ENCODE peak calls at places on chromosome 5, in eight cellular contexts. O is HCT116; F is CD4-positive, alpha-beta T cell; L is SJSA1; D is CD8-positive, alpha-beta memory T cell; R is aorta; T is transverse colon; V is ovary. Y is an unnamed sample.

GRCh38 chr5:170254056-170254455 is 21.3 kb downstream of the C5orf58 start:
- DNase-seq in F (peak; percentile 56), L (no peak), T (no peak), V (no peak), O (no peak), R (no peak), D (peak; percentile 73), Y (no peak)

GRCh38 chr5:128353416-128354107 is 184.5 kb downstream of the FBN2 start:
- DNase-seq in R (no peak), V (no peak), T (no peak), O (no peak), F (no peak), L (no peak), D (no peak), Y (no peak)

GRCh38 chr5:69364414-69364813 is 4.9 kb downstream of the AK6 start:
- DNase-seq in T (no peak), L (no peak), D (peak; percentile 16), F (no peak), O (peak; percentile 21), R (no peak), V (no peak), Y (no peak)

GRCh38 chr5:143061161-143061945 is 291.2 kb downstream of the ARHGAP26 start:
- DNase-seq in V (no peak), D (no peak), F (no peak), R (no peak), O (no peak), T (no peak), L (no peak), Y (no peak)

GRCh38 chr5:110909950-110910349 is 161.6 kb upstream of the TSLP start:
- DNase-seq in L (no peak), R (no peak), V (no peak), T (no peak), O (no peak), F (no peak), D (no peak), Y (no peak)

GRCh38 chr5:59037453-59038168 is 454.7 kb downstream of the RAB3C start:
- DNase-seq in R (no peak), T (no peak), L (no peak), O (no peak), V (no peak), D (no peak), F (no peak), Y (no peak)

GRCh38 chr5:65925094-65925600 is 1.2 kb upstream of the ERBIN start:
- DNase-seq in F (peak; percentile 70), L (peak; percentile 65), D (peak; percentile 83), O (no peak), V (no peak), R (peak; percentile 87), T (peak; percentile 82), Y (peak; percentile 68)

GRCh38 chr5:1409386-1410110 is 35.7 kb downstream of the SLC6A3 start:
- DNase-seq in F (no peak), L (no peak), T (no peak), R (peak; percentile 38), D (no peak), V (peak; percentile 13), O (no peak), Y (peak; percentile 9)

GRCh38 chr5:103305829-103306228 is 47.3 kb downstream of the MACIR start:
- DNase-seq in V (no peak), O (peak; percentile 15), D (no peak), T (no peak), L (no peak), R (no peak), F (no peak), Y (no peak)

GRCh38 chr5:27315541-27316282 is 277.3 kb upstream of the CDH9 start:
- DNase-seq in T (no peak), O (no peak), F (no peak), V (no peak), L (no peak), R (no peak), D (no peak), Y (no peak)

GRCh38 chr5:150571836-150572235 is 63.9 kb downstream of the NDST1 start:
- DNase-seq in O (no peak), F (no peak), T (no peak), R (no peak), V (no peak), L (no peak), D (no peak), Y (no peak)

GRCh38 chr5:10272053-10272869 is 22.2 kb downstream of the CCT5 start:
- DNase-seq in L (no peak), R (no peak), O (no peak), F (no peak), D (no peak), V (no peak), T (no peak), Y (no peak)

GRCh38 chr5:10264569-10264968 is 14.5 kb downstream of the CCT5 start:
- DNase-seq in O (no peak), V (no peak), R (no peak), D (no peak), F (no peak), T (no peak), L (no peak), Y (no peak)

GRCh38 chr5:10265245-10266109 is 15.4 kb downstream of the CCT5 start:
- DNase-seq in O (no peak), R (no peak), V (no peak), L (no peak), F (no peak), D (no peak), T (no peak), Y (no peak)

GRCh38 chr5:10266839-10267238 is 16.8 kb downstream of the CCT5 start:
- DNase-seq in R (no peak), F (no peak), L (no peak), V (no peak), O (no peak), D (no peak), T (no peak), Y (no peak)

GRCh38 chr5:10268100-10268499 is 18.0 kb downstream of the CCT5 start:
- DNase-seq in T (no peak), O (no peak), F (no peak), V (no peak), L (no peak), D (no peak), R (no peak), Y (no peak)
- H3K9me3 ChIP-seq in T (no peaks in the 10 kb centered on the region), O (no peaks in the 10 kb centered on the region), F (no peaks in the 10 kb centered on the region), V (no peaks in the 10 kb centered on the region), L (no peaks in the 10 kb centered on the region), D (no peaks in the 10 kb centered on the region), R (peaks cover 1% of the 10 kb centered on the region), Y (no peaks in the 10 kb centered on the region)

DNA sequence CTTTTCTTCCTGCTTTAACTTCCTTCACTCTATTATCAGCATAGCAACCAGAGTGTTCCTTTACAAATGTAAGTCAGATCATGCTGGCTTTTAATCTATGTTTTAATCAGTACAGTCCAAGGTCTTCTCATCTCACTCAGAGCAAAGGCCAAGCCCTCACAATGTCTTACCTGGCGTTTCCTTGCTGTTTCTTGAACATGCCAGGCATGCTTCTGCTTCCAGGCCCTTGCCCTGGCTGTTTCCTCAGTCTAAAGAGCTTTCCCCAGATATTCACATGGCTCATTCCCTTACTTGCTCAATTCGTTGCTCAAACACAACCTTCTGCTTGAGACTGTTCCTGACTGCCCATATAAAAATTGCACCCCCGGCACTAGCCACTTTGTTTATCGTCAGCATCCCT is 121.7 kb upstream of the GLRA1 start:
- DNase-seq in F (no peak), V (no peak), O (no peak), L (no peak), D (no peak), T (no peak), R (no peak), Y (no peak)
- H3K9me3 ChIP-seq in F (peaks cover 6% of the 10 kb centered on the region), V (no peaks in the 10 kb centered on the region), O (no peaks in the 10 kb centered on the region), L (peaks cover 2% of the 10 kb centered on the region), D (no peaks in the 10 kb centered on the region), T (no peaks in the 10 kb centered on the region), R (peaks cover 2% of the 10 kb centered on the region), Y (peaks cover 1% of the 10 kb centered on the region)

DNA sequence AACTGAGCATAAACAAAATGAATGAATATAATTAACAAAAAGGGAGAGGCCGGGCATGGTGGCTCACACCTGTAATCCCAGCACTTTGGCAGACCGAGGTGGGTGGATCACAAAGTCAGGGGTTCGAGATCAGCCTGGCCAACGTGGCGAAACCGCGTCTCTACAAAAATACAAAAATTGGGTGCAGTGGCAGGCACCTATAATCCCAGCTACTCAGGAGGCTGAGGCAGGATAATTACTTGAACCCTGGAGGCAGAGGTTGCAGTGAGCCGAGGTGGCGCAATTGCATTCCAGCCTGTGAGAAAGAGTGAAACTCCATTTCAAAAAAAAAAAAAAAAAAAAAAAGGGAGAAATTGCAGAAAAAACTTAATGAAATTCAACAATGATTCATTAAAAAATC is 839.3 kb upstream of the CTNND2 start:
- DNase-seq in T (no peak), O (no peak), D (no peak), R (no peak), F (no peak), L (no peak), V (no peak), Y (no peak)
- H3K9me3 ChIP-seq in T (no peaks in the 10 kb centered on the region), O (peaks cover 3% of the 10 kb centered on the region), D (no peaks in the 10 kb centered on the region), R (no peaks in the 10 kb centered on the region), F (no peaks in the 10 kb centered on the region), L (no peaks in the 10 kb centered on the region), V (no peaks in the 10 kb centered on the region), Y (no peaks in the 10 kb centered on the region)

GRCh38 chr5:3336666-3337065 is 259.0 kb upstream of the IRX1 start:
- DNase-seq in L (no peak), D (no peak), F (no peak), R (no peak), V (no peak), T (no peak), O (no peak), Y (no peak)
- H3K9me3 ChIP-seq in L (peaks cover 32% of the 10 kb centered on the region), D (no peaks in the 10 kb centered on the region), F (no peaks in the 10 kb centered on the region), R (no peaks in the 10 kb centered on the region), V (no peaks in the 10 kb centered on the region), T (no peaks in the 10 kb centered on the region), O (no peaks in the 10 kb centered on the region), Y (no peaks in the 10 kb centered on the region)

GRCh38 chr5:8749556-8749955 is 796.3 kb downstream of the SEMA5A start:
- DNase-seq in L (no peak), V (no peak), O (no peak), F (no peak), R (no peak), T (no peak), D (no peak), Y (no peak)
- H3K9me3 ChIP-seq in L (no peaks in the 10 kb centered on the region), V (no peaks in the 10 kb centered on the region), O (no peaks in the 10 kb centered on the region), F (no peaks in the 10 kb centered on the region), R (no peaks in the 10 kb centered on the region), T (no peaks in the 10 kb centered on the region), D (no peaks in the 10 kb centered on the region), Y (no peaks in the 10 kb centered on the region)

DNA sequence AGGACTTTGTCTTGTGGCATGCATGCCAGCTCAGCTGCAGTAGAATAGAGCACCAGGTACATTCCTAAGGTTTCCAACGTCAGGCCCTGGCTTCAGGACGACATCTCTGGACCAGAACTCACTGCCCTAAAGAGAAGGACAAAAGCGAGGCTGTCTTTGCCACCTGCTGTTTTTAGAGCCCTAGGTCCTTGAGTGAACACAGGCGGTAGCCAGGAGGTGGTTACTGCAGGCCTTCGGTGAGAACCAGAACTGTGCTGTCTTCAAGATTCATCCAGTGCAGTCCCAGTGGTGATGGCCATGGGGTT is 288.9 kb upstream of the CDH18 start:
- DNase-seq in O (no peak), L (no peak), T (no peak), V (no peak), R (no peak), F (no peak), D (no peak), Y (no peak)
- H3K9me3 ChIP-seq in O (peaks cover under 1% of the 10 kb centered on the region), L (peaks cover 4% of the 10 kb centered on the region), T (peaks cover 4% of the 10 kb centered on the region), V (no peaks in the 10 kb centered on the region), R (peaks cover 3% of the 10 kb centered on the region), F (peaks cover 15% of the 10 kb centered on the region), D (no peaks in the 10 kb centered on the region), Y (peaks cover 4% of the 10 kb centered on the region)

GRCh38 chr5:141373673-141374317 is at the start of gene PCDHGA6:
- DNase-seq in T (no peak), D (no peak), R (no peak), V (no peak), L (no peak), O (no peak), F (no peak), Y (no peak)
- H3K9me3 ChIP-seq in T (peaks cover 95% of the 10 kb centered on the region), D (peaks cover 6% of the 10 kb centered on the region), R (peaks cover 45% of the 10 kb centered on the region), V (peaks cover 5% of the 10 kb centered on the region), L (peaks cover 39% of the 10 kb centered on the region), O (no peaks in the 10 kb centered on the region), F (peaks cover 49% of the 10 kb centered on the region), Y (peaks cover 5% of the 10 kb centered on the region)